ENCODE peak calls at places on chromosome 10, in six cellular contexts. B is stomach; D is activated naive CD4-positive, alpha-beta T cell treated with Interleukin-2 at 50 U/mL for 16 hours; T is BJ; K is C1 segment of cervical spinal cord; W is effector memory CD8-positive, alpha-beta T cell. N is an unnamed sample.

GRCh38 chr10:64959883-64960282 is 1438.7 kb downstream of the REEP3 start:
- DNase-seq in D (no peak), K (no peak), T (no peak), B (no peak), W (no peak), N (no peak)

GRCh38 chr10:98748298-98748697 is 301.6 kb upstream of the HPS1 start:
- DNase-seq in B (no peak), K (no peak), W (no peak), D (no peak), T (no peak), N (no peak)

GRCh38 chr10:21740989-21741388 is 207.0 kb downstream of the MLLT10 start:
- DNase-seq in K (no peak), W (peak; percentile 21), T (no peak), B (no peak), D (peak; percentile 16), N (no peak)

GRCh38 chr10:69362471-69362954 is 54.2 kb downstream of the TACR2 start:
- DNase-seq in D (no peak), T (no peak), W (no peak), B (peak; percentile 61), K (no peak), N (no peak)

GRCh38 chr10:30185916-30186315 is 126.5 kb upstream of the JCAD start:
- DNase-seq in W (no peak), B (no peak), T (peak; percentile 80), K (no peak), D (no peak), N (no peak)

GRCh38 chr10:83680470-83680891 is 458.8 kb upstream of the GHITM start:
- DNase-seq in K (no peak), B (no peak), T (no peak), D (peak; percentile 18), W (peak; percentile 3), N (no peak)

GRCh38 chr10:43931308-43931930 is 282.7 kb upstream of the ZNF32 start:
- DNase-seq in D (no peak), K (no peak), B (no peak), T (peak; percentile 79), W (no peak), N (no peak)

GRCh38 chr10:6621536-6621935 is 41.5 kb upstream of the PRKCQ start:
- DNase-seq in W (no peak), B (no peak), D (no peak), T (no peak), K (no peak), N (no peak)

GRCh38 chr10:29685506-29685905 is 50.7 kb upstream of the SVIL start:
- DNase-seq in K (no peak), T (no peak), D (no peak), W (no peak), B (no peak), N (no peak)

GRCh38 chr10:69911571-69912528 is 110.1 kb downstream of the COL13A1 start:
- DNase-seq in W (no peak), K (no peak), T (no peak), B (peak; percentile 55), D (no peak), N (no peak)

GRCh38 chr10:74282853-74283205 is 131.8 kb downstream of the ADK start:
- DNase-seq in T (no peak), D (no peak), K (no peak), W (no peak), B (no peak), N (no peak)

N was measured in DMS79 treated with DMSO at 0.1 percent for 48 hours.